ENCODE peak calls at places on chromosomes 11 and 22, in eight cellular contexts. X, H, P, Y, Z, B, K and F are unnamed samples.

GRCh38 chr11:16280256-16280682 is 76.1 kb downstream of the SOX6 start:
- DNase-seq in X (no peak), H (no peak), P (no peak), Y (peak), Z (no peak), B (no peak), K (peak), F (no peak)

GRCh38 chr11:103202048-103202651 is 92.9 kb downstream of the DYNC2H1 start:
- DNase-seq in X (no peak), H (peak), P (no peak), Y (peak), Z (peak), B (no peak), K (no peak), F (peak)

GRCh38 chr11:111633756-111634362 is 31.6 kb downstream of the SIK2 start:
- DNase-seq in X (no peak), H (no peak), P (no peak), Y (no peak), Z (no peak), B (no peak), K (no peak), F (peak)

GRCh38 chr22:38176170-38176741 is 5.4 kb downstream of the PLA2G6 start:
- DNase-seq in X (no peak), H (peak), P (peak), Y (no peak), Z (no peak), B (no peak), K (peak), F (peak)

GRCh38 chr22:35915477-35916013 is 113.1 kb downstream of the RBFOX2 start:
- DNase-seq in X (no peak), H (no peak), P (no peak), Y (peak), Z (peak), B (no peak), K (no peak), F (peak)

GRCh38 chr22:31637938-31638618 is 23.9 kb downstream of the PISD start:
- DNase-seq in X (no peak), H (no peak), P (no peak), Y (no peak), Z (no peak), B (no peak), K (no peak), F (peak)

GRCh38 chr11:68843052-68843561 is 1.4 kb upstream of the CPT1A start:
- DNase-seq in X (no peak), H (no peak), P (no peak), Y (no peak), Z (no peak), B (peak), K (no peak), F (peak)

GRCh38 chr11:2914475-2915195 is 14.6 kb downstream of the PHLDA2 start:
- DNase-seq in X (no peak), H (no peak), P (no peak), Y (no peak), Z (no peak), B (no peak), K (no peak), F (no peak)

GRCh38 chr11:110824912-110825311 is 112.7 kb upstream of the ARHGAP20 start:
- DNase-seq in X (no peak), H (no peak), P (no peak), Y (no peak), Z (no peak), B (no peak), K (no peak), F (no peak)

GRCh38 chr11:82080160-82080559 is 653.5 kb downstream of the FAM181B start:
- DNase-seq in X (no peak), H (peak), P (no peak), Y (no peak), Z (no peak), B (no peak), K (no peak), F (no peak)

GRCh38 chr22:44423556-44423955 is 74.5 kb downstream of the RTL6 start:
- DNase-seq in X (no peak), H (no peak), P (no peak), Y (no peak), Z (no peak), B (no peak), K (no peak), F (no peak)

GRCh38 chr11:12086271-12087074 is 23.9 kb upstream of the MICAL2 start:
- DNase-seq in X (no peak), H (peak), P (peak), Y (no peak), Z (peak), B (no peak), K (peak), F (peak)